ENCODE peak calls at places on chromosomes 13 and 19, in eight cellular contexts. S is effector CD4-positive, alpha-beta T cell; P is HuH-7; H is WTC11; O is GM04504; W is neural progenitor cell; X is activated T-helper 1 cell treated with Interleukin-2 at 50 U/mL for 16 hours; M is HCT116. Q is an unnamed sample.

GRCh38 chr13:39023316-39023715 is 14.6 kb downstream of the PROSER1 start:
- DNase-seq in S (no peak), P (no peak), H (no peak), O (no peak), W (no peak), X (no peak), M (no peak), Q (no peak)

GRCh38 chr19:13051581-13052165 is 51.0 kb downstream of the LYL1 start:
- DNase-seq in S (no peak), P (peak; percentile 59), H (peak; percentile 89), O (no peak), W (peak; percentile 99), X (no peak), M (no peak), Q (peak; percentile 86)

GRCh38 chr19:41000310-41000737 is 9.2 kb downstream of the CYP2B6 start:
- DNase-seq in S (no peak), P (no peak), H (no peak), O (no peak), W (no peak), X (no peak), M (peak; percentile 73), Q (no peak)

GRCh38 chr19:19105365-19106060 is 32.8 kb downstream of the TMEM161A start:
- DNase-seq in S (no peak), P (peak; percentile 80), H (peak; percentile 89), O (no peak), W (peak; percentile 94), X (no peak), M (peak; percentile 53), Q (peak; percentile 83)

GRCh38 chr13:110344320-110344719 is 37.2 kb downstream of the COL4A2 start:
- DNase-seq in S (no peak), P (no peak), H (no peak), O (no peak), W (no peak), X (no peak), M (no peak), Q (no peak)

GRCh38 chr13:30792257-30793000 is 57.1 kb downstream of the ALOX5AP start:
- DNase-seq in S (no peak), P (peak; percentile 38), H (no peak), O (peak; percentile 83), W (peak; percentile 64), X (no peak), M (peak; percentile 47), Q (peak; percentile 74)

GRCh38 chr13:76848596-76848995 is 37.6 kb downstream of the KCTD12 start:
- DNase-seq in S (no peak), P (no peak), H (no peak), O (no peak), W (no peak), X (no peak), M (no peak), Q (no peak)

GRCh38 chr13:99303863-99304521 is 3.2 kb downstream of the GPR183 start:
- DNase-seq in S (peak; percentile 47), P (no peak), H (no peak), O (no peak), W (no peak), X (no peak), M (no peak), Q (no peak)

GRCh38 chr13:98761979-98762616 is 9.6 kb upstream of the SLC15A1 start:
- DNase-seq in S (no peak), P (no peak), H (no peak), O (no peak), W (no peak), X (no peak), M (no peak), Q (no peak)

GRCh38 chr13:25659091-25659502 is 287.3 kb downstream of the ATP8A2 start:
- DNase-seq in S (no peak), P (no peak), H (no peak), O (no peak), W (no peak), X (no peak), M (no peak), Q (no peak)

GRCh38 chr13:33797622-33798021 is 20.3 kb upstream of the RFC3 start:
- DNase-seq in S (no peak), P (no peak), H (no peak), O (no peak), W (no peak), X (no peak), M (no peak), Q (no peak)

GRCh38 chr19:5340637-5341447 is at the start of gene PTPRS:
- DNase-seq in S (peak; percentile 23), P (peak; percentile 64), H (peak; percentile 92), O (peak; percentile 47), W (peak; percentile 96), X (peak; percentile 13), M (peak; percentile 32), Q (peak; percentile 89)

GRCh38 chr19:46022431-46023310 is at the start of gene PGLYRP1:
- DNase-seq in S (no peak), P (no peak), H (peak; percentile 47), O (no peak), W (no peak), X (no peak), M (no peak), Q (peak; percentile 38)

GRCh38 chr13:108154421-108154858 is 60.9 kb downstream of the LIG4 start:
- DNase-seq in S (no peak), P (peak; percentile 71), H (no peak), O (no peak), W (no peak), X (no peak), M (no peak), Q (no peak)

GRCh38 chr19:22945560-22945959 is 57.4 kb downstream of the ZNF728 start:
- DNase-seq in S (no peak), P (no peak), H (no peak), O (no peak), W (peak; percentile 33), X (no peak), M (peak; percentile 10), Q (peak; percentile 1)

GRCh38 chr13:97021241-97021640 is 27.0 kb upstream of the OXGR1 start:
- DNase-seq in S (no peak), P (no peak), H (no peak), O (no peak), W (no peak), X (no peak), M (no peak), Q (no peak)

GRCh38 chr19:12648088-12648487 is 18.5 kb downstream of the MAN2B1 start:
- DNase-seq in S (no peak), P (no peak), H (peak; percentile 75), O (no peak), W (no peak), X (no peak), M (no peak), Q (peak; percentile 44)

GRCh38 chr19:39052243-39052746 is 19.9 kb upstream of the FBXO27 start:
- DNase-seq in S (peak; percentile 66), P (peak; percentile 77), H (peak; percentile 83), O (peak; percentile 13), W (peak; percentile 85), X (peak; percentile 50), M (no peak), Q (peak; percentile 68)

GRCh38 chr19:54316746-54317107 is 3.8 kb upstream of the LILRA5 start:
- DNase-seq in S (no peak), P (no peak), H (peak; percentile 86), O (no peak), W (peak; percentile 24), X (no peak), M (no peak), Q (no peak)

GRCh38 chr19:15320118-15320517 is 12.2 kb downstream of the BRD4 start:
- DNase-seq in S (no peak), P (no peak), H (no peak), O (no peak), W (no peak), X (no peak), M (no peak), Q (no peak)

GRCh38 chr13:51453959-51454703 is 1.3 kb upstream of the INTS6 start:
- DNase-seq in S (peak; percentile 14), P (peak; percentile 17), H (no peak), O (no peak), W (peak; percentile 35), X (no peak), M (no peak), Q (no peak)